ENCODE peak calls at places on chromosomes 5 and 9, in five cellular contexts. V, D, X, L and J are unnamed samples.

GRCh38 chr5:91956738-91957137 is 573.6 kb upstream of the ARRDC3 start:
- DNase-seq in V (no peak), D (no peak), X (no peak), L (peak), J (no peak)

GRCh38 chr9:133737071-133737773 is 930 bp downstream of the SARDH start:
- DNase-seq in V (no peak), D (peak), X (no peak), L (no peak), J (no peak)

GRCh38 chr5:159096555-159097460 is 2.9 kb downstream of the EBF1 start:
- DNase-seq in V (no peak), D (no peak), X (no peak), L (peak), J (no peak)

GRCh38 chr5:118968925-118969375 is 19.4 kb downstream of the DTWD2 start:
- DNase-seq in V (no peak), D (no peak), X (peak), L (no peak), J (no peak)

GRCh38 chr5:124746916-124747769 is 704 bp upstream of the ZNF608 start:
- DNase-seq in V (peak), D (peak), X (peak), L (peak), J (no peak)

GRCh38 chr9:129182625-129183494 is 4.8 kb upstream of the IER5L start:
- DNase-seq in V (no peak), D (no peak), X (peak), L (peak), J (no peak)

GRCh38 chr5:152487130-152487529 is 82.1 kb upstream of the NMUR2 start:
- DNase-seq in V (no peak), D (no peak), X (no peak), L (no peak), J (no peak)

GRCh38 chr5:148810821-148811220 is 15.6 kb upstream of the ADRB2 start:
- DNase-seq in V (no peak), D (no peak), X (no peak), L (no peak), J (no peak)

GRCh38 chr5:6791031-6791577 is 77.9 kb downstream of the TENT4A start:
- DNase-seq in V (no peak), D (no peak), X (no peak), L (no peak), J (no peak)

GRCh38 chr5:112310746-112311145 is 108.3 kb downstream of the EPB41L4A start:
- DNase-seq in V (no peak), D (no peak), X (no peak), L (no peak), J (no peak)

GRCh38 chr9:16515879-16516289 is 354.6 kb downstream of the BNC2 start:
- DNase-seq in V (no peak), D (no peak), X (no peak), L (peak), J (no peak)

GRCh38 chr5:57334475-57334874 is 148.1 kb downstream of the ACTBL2 start:
- DNase-seq in V (no peak), D (no peak), X (no peak), L (no peak), J (no peak)

GRCh38 chr9:7185612-7186011 is 427.8 kb downstream of the KDM4C start:
- DNase-seq in V (peak), D (no peak), X (no peak), L (peak), J (peak)

GRCh38 chr9:23851024-23851629 is 25.1 kb upstream of the ELAVL2 start:
- DNase-seq in V (peak), D (no peak), X (no peak), L (peak), J (no peak)

GRCh38 chr5:90802695-90803317 is 244.2 kb downstream of the ADGRV1 start:
- DNase-seq in V (peak), D (no peak), X (peak), L (peak), J (no peak)

GRCh38 chr9:126147186-126147585 is 179.4 kb upstream of the MVB12B start:
- DNase-seq in V (no peak), D (peak), X (no peak), L (no peak), J (no peak)

GRCh38 chr5:73541981-73542380 is 23.5 kb downstream of the ANKRA2 start:
- DNase-seq in V (no peak), D (no peak), X (no peak), L (no peak), J (no peak)

GRCh38 chr9:132681561-132681960 is 11.3 kb downstream of the GTF3C4 start:
- DNase-seq in V (no peak), D (no peak), X (no peak), L (no peak), J (no peak)

GRCh38 chr5:143583385-143583784 is 179.9 kb upstream of the NR3C1 start:
- DNase-seq in V (peak), D (no peak), X (no peak), L (no peak), J (no peak)

GRCh38 chr9:133769511-133770075 is 31.4 kb upstream of the SARDH start:
- DNase-seq in V (no peak), D (no peak), X (peak), L (no peak), J (no peak)

GRCh38 chr9:73009649-73010288 is 56.9 kb upstream of the ALDH1A1 start:
- DNase-seq in V (no peak), D (no peak), X (no peak), L (peak), J (no peak)

GRCh38 chr5:127650649-127651048 is 1.8 kb downstream of the CTXN3 start:
- DNase-seq in V (peak), D (no peak), X (no peak), L (no peak), J (no peak)

GRCh38 chr9:119788876-119789275 is 419.6 kb upstream of the BRINP1 start:
- DNase-seq in V (no peak), D (no peak), X (no peak), L (no peak), J (no peak)

GRCh38 chr9:121434946-121435345 is 64.7 kb downstream of the GGTA1 start:
- DNase-seq in V (peak), D (no peak), X (no peak), L (no peak), J (peak)

GRCh38 chr9:136297016-136297691 is 6.7 kb downstream of the CCDC187 start:
- DNase-seq in V (peak), D (no peak), X (no peak), L (no peak), J (no peak)

GRCh38 chr5:179008667-179009066 is 13.5 kb upstream of the GRM6 start:
- DNase-seq in V (no peak), D (no peak), X (no peak), L (no peak), J (no peak)

GRCh38 chr9:15524845-15525455 is 14.2 kb upstream of the PSIP1 start:
- DNase-seq in V (no peak), D (no peak), X (no peak), L (no peak), J (no peak)

DNA sequence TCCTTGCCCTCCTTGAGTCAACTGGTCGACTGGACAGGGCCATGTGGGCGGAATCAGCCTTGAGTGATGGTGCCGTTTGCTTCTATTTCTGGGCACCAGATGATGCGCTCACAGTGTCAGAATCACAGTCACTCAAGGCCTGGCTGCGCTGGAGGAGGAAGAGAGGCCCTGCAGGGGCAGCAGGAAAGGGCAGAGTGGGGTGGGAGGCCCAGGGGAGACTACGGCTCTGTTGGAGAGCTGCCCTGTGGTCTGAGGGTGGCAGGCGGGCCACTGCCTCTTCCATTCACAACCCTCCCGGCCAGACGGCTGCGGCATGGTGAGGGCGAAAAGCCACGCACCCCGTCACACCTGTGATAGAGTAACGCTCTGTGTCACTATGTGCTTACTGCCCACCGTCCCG is 9.8 kb downstream of the PLPP7 start:
- DNase-seq in V (no peak), D (no peak), X (peak), L (no peak), J (no peak)
- TF ChIP-seq CTCF in V (no peak), D (no peak), X (no peak), L (no peak), J (no peak)

GRCh38 chr9:21070171-21070571 is 7.6 kb downstream of the IFNB1 start:
- DNase-seq in V (peak), D (no peak), X (peak), L (peak), J (peak)
- H3K4me3 ChIP-seq in V (no peak), D (no peak), X (no peak), L (no peak), J (no peak)

GRCh38 chr5:113340537-113340936 is 94.3 kb downstream of the TSSK1B start:
- DNase-seq in V (no peak), D (no peak), X (no peak), L (peak), J (no peak)
- TF ChIP-seq CTCF in V (no peak), D (peak), X (no peak), L (peak), J (no peak)

GRCh38 chr9:114501786-114502682 is 3.2 kb downstream of the WHRN start:
- DNase-seq in V (peak), D (no peak), X (no peak), L (peak), J (peak)
- H3K4me3 ChIP-seq in V (peak), D (peak), X (no peak), L (peak), J (no peak)

DNA sequence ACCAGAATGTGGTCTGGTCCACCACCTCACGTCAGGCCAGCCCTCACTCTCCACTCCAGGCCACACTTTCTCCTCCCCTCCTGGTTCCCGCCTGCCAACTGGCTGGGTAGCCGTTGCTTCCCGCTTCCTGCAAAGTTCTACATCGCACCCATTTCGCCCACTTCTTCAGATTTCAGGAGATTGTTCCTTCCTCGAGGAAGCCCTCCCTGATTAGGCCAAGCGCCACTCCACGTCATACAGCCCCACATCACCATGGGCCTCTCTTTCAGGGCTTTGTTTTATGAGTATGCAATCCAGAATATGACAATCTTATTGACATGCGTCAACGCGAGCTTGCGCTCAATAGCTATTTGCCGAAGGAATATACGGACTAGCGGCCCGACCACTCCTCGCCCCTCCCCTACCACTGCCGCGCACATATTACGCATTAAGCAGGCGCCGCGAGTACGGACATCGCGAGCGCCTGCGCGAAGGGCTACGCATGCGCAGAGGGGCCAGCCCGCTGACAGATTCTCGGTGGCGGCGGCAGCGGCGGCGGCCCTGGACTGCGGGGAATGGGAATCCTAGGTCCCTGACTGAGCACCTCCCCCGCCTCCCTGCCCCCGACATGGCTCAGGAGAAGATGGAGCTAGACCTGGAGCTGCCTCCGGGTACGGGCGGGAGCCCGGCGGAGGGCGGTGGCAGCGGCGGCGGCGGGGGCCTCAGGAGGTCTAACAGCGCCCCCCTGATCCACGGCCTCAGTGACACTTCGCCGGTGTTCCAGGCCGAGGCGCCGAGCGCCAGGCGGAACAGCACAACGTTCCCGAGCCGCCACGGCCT is 74.7 kb downstream of the PIP5K1B start:
- DNase-seq in V (peak), D (peak), X (peak), L (peak), J (peak)
- TF ChIP-seq CTCF in V (no peak), D (peak), X (no peak), L (peak), J (peak)